ENCODE peak calls at places on chromosome 17, in nine cellular contexts. S is stimulated activated naive CD4-positive, alpha-beta T cell; U is AML-193; M is astrocyte of the cerebellum; E is left colon; F is M059J; Z is body of pancreas; C is GM04504; J is HTR-8/SVneo. P is an unnamed sample.

GRCh38 chr17:17587614-17588336 is 3.7 kb downstream of the PEMT start:
- DNase-seq in S (no peak), F (no peak), M (no peak), U (no peak), Z (no peak), C (no peak), J (no peak), E (no peak), P (no peak)

GRCh38 chr17:7716299-7716886 is 1.2 kb upstream of the DNAH2 start:
- DNase-seq in M (no peak), F (no peak), Z (no peak), U (no peak), C (no peak), S (no peak), J (no peak), E (no peak), P (no peak)

GRCh38 chr17:31112001-31112661 is 17.4 kb downstream of the NF1 start:
- DNase-seq in E (no peak), Z (no peak), U (no peak), M (no peak), J (no peak), C (no peak), F (peak; percentile 68), S (no peak), P (no peak)

GRCh38 chr17:2683912-2684311 is 27.7 kb downstream of the CLUH start:
- DNase-seq in Z (no peak), F (no peak), M (no peak), U (no peak), C (no peak), E (peak; percentile 41), J (no peak), S (no peak), P (no peak)

GRCh38 chr17:60888812-60889709 is 211.4 kb downstream of the BCAS3 start:
- DNase-seq in U (no peak), E (no peak), Z (no peak), C (no peak), S (no peak), M (no peak), J (no peak), F (no peak), P (no peak)

GRCh38 chr17:74417178-74418045 is 14.5 kb upstream of the GPRC5C start:
- DNase-seq in F (peak; percentile 83), Z (no peak), C (no peak), M (no peak), U (no peak), S (no peak), J (no peak), E (peak; percentile 69), P (no peak)

GRCh38 chr17:20092973-20093626 is 83.9 kb downstream of the SPECC1 start:
- DNase-seq in M (no peak), F (no peak), E (no peak), U (no peak), J (no peak), Z (no peak), S (no peak), C (no peak), P (no peak)

GRCh38 chr17:80881321-80881720 is 110.3 kb upstream of the CHMP6 start:
- DNase-seq in U (no peak), S (no peak), Z (no peak), F (no peak), M (no peak), C (no peak), J (no peak), E (peak; percentile 10), P (no peak)

GRCh38 chr17:9290226-9290613 is 268.9 kb downstream of the NTN1 start:
- DNase-seq in E (no peak), M (no peak), F (no peak), J (no peak), U (no peak), C (no peak), S (no peak), Z (no peak), P (no peak)